ENCODE peak calls at places on chromosomes 13 and 19, in five cellular contexts. H is uterus, Z is fibroblast of lung, C is substantia nigra, V is breast epithelium. D is an unnamed sample.

GRCh38 chr19:51687791-51688664 is 5.1 kb upstream of the SPACA6 start:
- DNase-seq in H (peak; percentile 63), C (peak; percentile 37), V (peak; percentile 53), Z (peak; percentile 60), D (no peak)

GRCh38 chr19:37977391-37977790 is 70.4 kb downstream of the SIPA1L3 start:
- DNase-seq in Z (no peak), C (no peak), H (no peak), V (no peak), D (no peak)

GRCh38 chr19:46297700-46298476 is 1.0 kb downstream of the HIF3A start:
- DNase-seq in H (peak; percentile 79), C (no peak), V (peak; percentile 37), Z (no peak), D (peak; percentile 31)

GRCh38 chr19:15623711-15624318 is 8.8 kb downstream of the CYP4F8 start:
- DNase-seq in V (no peak), C (no peak), Z (no peak), H (no peak), D (no peak)

GRCh38 chr19:12947702-12948596 is 2.3 kb downstream of the RAD23A start:
- DNase-seq in V (no peak), H (no peak), Z (no peak), C (no peak), D (no peak)

GRCh38 chr19:38734176-38734425 is 10.2 kb downstream of the CAPN12 start:
- DNase-seq in Z (no peak), V (no peak), C (no peak), H (peak; percentile 26), D (no peak)

GRCh38 chr19:49182848-49183375 is 25.3 kb downstream of the TRPM4 start:
- DNase-seq in C (no peak), H (no peak), Z (no peak), V (no peak), D (no peak)

GRCh38 chr19:12727745-12728433 is 4.2 kb upstream of the TNPO2 start:
- DNase-seq in Z (no peak), H (no peak), C (no peak), V (no peak), D (no peak)

GRCh38 chr19:10009714-10010224 is 535 bp downstream of the COL5A3 start:
- DNase-seq in H (no peak), V (no peak), C (no peak), Z (no peak), D (no peak)

GRCh38 chr13:112438515-112438914 is 62.4 kb downstream of the SPACA7 start:
- DNase-seq in Z (no peak), C (no peak), V (no peak), H (no peak), D (no peak)

GRCh38 chr13:113592571-113592970 is 8.0 kb downstream of the TFDP1 start:
- DNase-seq in C (no peak), Z (no peak), V (no peak), H (no peak), D (no peak)

GRCh38 chr19:55362990-55363716 is at the start of gene GARIN5B:
- DNase-seq in V (no peak), C (no peak), Z (no peak), H (no peak), D (no peak)

GRCh38 chr13:27919934-27920676 is at the start of gene PDX1:
- DNase-seq in H (no peak), V (no peak), C (no peak), Z (no peak), D (no peak)

GRCh38 chr19:50431343-50432220 is 1.1 kb upstream of the MYBPC2 start:
- DNase-seq in H (peak; percentile 76), V (peak; percentile 66), Z (peak; percentile 53), C (peak; percentile 67), D (peak; percentile 77)

GRCh38 chr13:98144501-98145350 is 1.8 kb downstream of the FARP1 start:
- DNase-seq in H (no peak), C (no peak), Z (peak; percentile 62), V (no peak), D (no peak)

GRCh38 chr13:112170823-112171569 is 104.0 kb downstream of the SOX1 start:
- DNase-seq in C (no peak), Z (no peak), H (no peak), V (no peak), D (no peak)

GRCh38 chr13:59680429-59681024 is 483.2 kb downstream of the DIAPH3 start:
- DNase-seq in C (no peak), Z (peak; percentile 14), V (no peak), H (no peak), D (no peak)

GRCh38 chr19:11480081-11480926 is 542 bp downstream of the ELAVL3 start:
- DNase-seq in H (no peak), V (no peak), Z (no peak), C (no peak), D (no peak)

GRCh38 chr19:11577451-11578341 is at the start of gene ACP5:
- DNase-seq in H (no peak), C (no peak), V (no peak), Z (no peak), D (no peak)

GRCh38 chr13:39407786-39408185 is 195.2 kb downstream of the LHFPL6 start:
- DNase-seq in C (no peak), H (no peak), V (no peak), Z (no peak), D (no peak)
- H3K27ac ChIP-seq in C (no peak overlapping the region), H (no peak overlapping the region), V (no peak overlapping the region), Z (no peak overlapping the region), D (no peak overlapping the region)

GRCh38 chr13:81171065-81171647 is 830.2 kb upstream of the SPRY2 start:
- DNase-seq in Z (peak; percentile 3), V (no peak), H (no peak), C (no peak), D (no peak)
- H3K27ac ChIP-seq in Z (no peak overlapping the region), V (no peak overlapping the region), H (no peak overlapping the region), C (no peak overlapping the region), D (no peak overlapping the region)

DNA sequence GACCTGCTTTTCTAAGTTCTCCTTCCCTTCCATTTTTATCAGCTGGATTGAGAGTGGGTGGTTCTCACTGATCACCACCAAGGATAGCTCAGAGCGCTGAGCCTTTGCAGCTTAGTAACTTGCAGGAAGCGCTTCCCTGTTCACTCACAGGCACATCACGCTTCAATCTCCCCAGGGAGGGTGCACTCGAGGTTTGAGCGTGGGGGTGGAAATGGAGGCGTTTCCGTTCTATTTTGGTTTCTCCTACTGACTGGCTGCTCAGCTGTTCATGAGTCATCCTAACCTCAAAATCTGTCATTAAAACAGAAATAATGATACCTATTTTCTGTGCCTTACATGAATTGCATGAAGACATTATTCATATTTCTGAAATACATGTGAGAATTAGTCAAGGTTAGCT is 292.1 kb downstream of the SPRY2 start:
- DNase-seq in V (peak; percentile 67), C (peak; percentile 13), Z (peak; percentile 98), H (peak; percentile 68), D (peak; percentile 90)
- H3K27ac ChIP-seq in V (no peak overlapping the region), C (no peak overlapping the region), Z (peak overlapping the region; percentile 55), H (no peak overlapping the region), D (no peak overlapping the region)

GRCh38 chr13:30140973-30141372 is 166.4 kb downstream of the KATNAL1 start:
- DNase-seq in V (no peak), H (no peak), Z (no peak), C (no peak), D (no peak)
- H3K27ac ChIP-seq in V (no peak overlapping the region), H (no peak overlapping the region), Z (no peak overlapping the region), C (no peak overlapping the region), D (no peak overlapping the region)

GRCh38 chr19:34838753-34839431 is 65.9 kb upstream of the ZNF599 start:
- DNase-seq in C (no peak), Z (no peak), V (no peak), H (no peak), D (no peak)

GRCh38 chr19:34837262-34837661 is 64.2 kb upstream of the ZNF599 start:
- DNase-seq in Z (no peak), C (no peak), H (peak; percentile 56), V (no peak), D (no peak)

GRCh38 chr19:34835952-34836351 is 62.9 kb upstream of the ZNF599 start:
- DNase-seq in H (no peak), Z (no peak), V (no peak), C (no peak), D (no peak)

GRCh38 chr19:34841780-34842179 is 68.8 kb upstream of the ZNF599 start:
- DNase-seq in V (no peak), C (no peak), H (no peak), Z (no peak), D (no peak)

DNA sequence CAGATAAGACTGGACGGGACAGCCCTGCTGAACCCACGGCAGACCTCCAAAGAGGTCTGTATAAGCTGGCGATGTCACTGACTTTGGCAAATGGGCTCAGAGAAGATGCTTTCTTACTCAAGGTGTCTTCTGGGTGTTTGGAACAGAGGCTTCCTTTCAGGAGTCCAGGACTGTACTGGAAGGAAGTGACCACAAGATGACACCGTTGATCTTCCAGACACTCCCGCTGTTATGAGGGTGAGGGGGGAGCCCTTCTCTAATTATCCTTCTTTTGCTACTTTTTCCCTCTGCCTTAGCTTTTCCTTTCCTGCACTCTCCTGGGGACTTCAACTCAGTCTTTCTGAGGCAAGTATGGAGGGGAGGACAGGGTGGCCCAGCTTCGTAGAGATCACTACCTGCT is 65.2 kb upstream of the ZNF599 start:
- DNase-seq in V (no peak), H (no peak), Z (no peak), C (no peak), D (no peak)
- H3K27ac ChIP-seq in V (peak overlapping the region; percentile 30), H (peak overlapping the region; percentile 9), Z (no peak overlapping the region), C (no peak overlapping the region), D (no peak overlapping the region)

GRCh38 chr13:99321709-99322108 is 14.5 kb upstream of the GPR183 start:
- DNase-seq in V (no peak), Z (no peak), C (no peak), H (no peak), D (no peak)

GRCh38 chr13:99316657-99317244 is 9.6 kb upstream of the GPR183 start:
- DNase-seq in Z (peak; percentile 72), C (no peak), H (no peak), V (no peak), D (no peak)

GRCh38 chr13:99323488-99323887 is 16.3 kb upstream of the GPR183 start:
- DNase-seq in Z (peak; percentile 79), H (no peak), C (no peak), V (no peak), D (no peak)

GRCh38 chr13:99322297-99323103 is 15.3 kb upstream of the GPR183 start:
- DNase-seq in C (no peak), H (no peak), Z (peak; percentile 92), V (no peak), D (no peak)

GRCh38 chr13:99320693-99321481 is 13.7 kb upstream of the GPR183 start:
- DNase-seq in Z (peak; percentile 84), V (no peak), C (no peak), H (no peak), D (no peak)
- H3K27ac ChIP-seq in Z (peak overlapping the region; percentile 61), V (peak overlapping the region; percentile 40), C (no peak overlapping the region), H (no peak overlapping the region), D (no peak overlapping the region)

D was measured in caudate nucleus.